ENCODE peak calls at places on chromosomes 3 and 15, in five cellular contexts. I is stimulated activated naive CD8-positive, alpha-beta T cell treated with anti-CD3 and anti-CD28 coated beads, Interleukin-15, Interleukin-2, amounts not matched to agents 100 U/mL and 50 U/mL, for 24 hours; Q is GM23248; B is brain microvascular endothelial cell; E is ACHN. H is an unnamed sample.

GRCh38 chr3:113084777-113085176 is 94.0 kb downstream of the GTPBP8 start:
- DNase-seq in I (no peak), Q (peak; percentile 41), B (peak; percentile 31), E (no peak), H (no peak)

GRCh38 chr3:32675650-32676049 is 9.3 kb upstream of the CNOT10 start:
- DNase-seq in I (no peak), Q (no peak), B (no peak), E (no peak), H (no peak)

GRCh38 chr15:27589782-27590181 is 509.3 kb downstream of the OCA2 start:
- DNase-seq in I (no peak), Q (no peak), B (no peak), E (no peak), H (no peak)

GRCh38 chr3:113231827-113232253 is 20.5 kb downstream of the BOC start:
- DNase-seq in I (no peak), Q (peak; percentile 89), B (peak; percentile 92), E (peak; percentile 82), H (peak; percentile 39)

GRCh38 chr3:148075829-148076716 is 621.6 kb upstream of the AGTR1 start:
- DNase-seq in I (no peak), Q (peak; percentile 77), B (peak; percentile 67), E (peak; percentile 70), H (peak; percentile 9)

GRCh38 chr3:13028010-13028821 is 45.0 kb downstream of the IQSEC1 start:
- DNase-seq in I (no peak), Q (no peak), B (no peak), E (no peak), H (no peak)

GRCh38 chr3:53139833-53140574 is 9.8 kb upstream of the RFT1 start:
- DNase-seq in I (no peak), Q (no peak), B (no peak), E (no peak), H (no peak)

GRCh38 chr15:85339976-85340665 is 40.3 kb upstream of the AKAP13 start:
- DNase-seq in I (no peak), Q (peak; percentile 32), B (no peak), E (no peak), H (no peak)

GRCh38 chr3:9067352-9067975 is 104.2 kb upstream of the RAD18 start:
- DNase-seq in I (peak; percentile 22), Q (peak; percentile 80), B (peak; percentile 67), E (peak; percentile 49), H (peak; percentile 42)

GRCh38 chr3:110491413-110491812 is 580.2 kb upstream of the NECTIN3 start:
- DNase-seq in I (no peak), Q (no peak), B (no peak), E (no peak), H (no peak)

GRCh38 chr3:191737742-191738141 is 276.8 kb downstream of the PYDC2 start:
- DNase-seq in I (no peak), Q (no peak), B (no peak), E (no peak), H (no peak)